ENCODE peak calls at places on chromosomes 16 and 17, in nine cellular contexts. Z, T, W, N, S, F, G, A and C are unnamed samples.

GRCh38 chr17:2405247-2405926 is 4.5 kb upstream of the MNT start:
- DNase-seq in F (no peak), Z (peak), A (no peak), G (peak), W (no peak), T (peak), N (peak), S (peak), C (no peak)

GRCh38 chr16:1688807-1689560 is 10.9 kb downstream of the JPT2 start:
- DNase-seq in W (no peak), N (peak), Z (no peak), A (no peak), S (peak), F (no peak), G (no peak), T (peak), C (no peak)

GRCh38 chr17:44095647-44096496 is 25.3 kb downstream of the G6PC3 start:
- DNase-seq in Z (peak), F (peak), G (peak), A (peak), T (peak), S (peak), W (no peak), N (peak), C (no peak)

GRCh38 chr16:50908468-50908867 is 166.6 kb downstream of the CYLD start:
- DNase-seq in S (no peak), N (no peak), F (no peak), T (no peak), Z (no peak), G (no peak), W (no peak), A (no peak), C (no peak)

GRCh38 chr17:73733527-73733926 is 89.3 kb upstream of the SDK2 start:
- DNase-seq in N (no peak), A (no peak), T (no peak), F (no peak), W (no peak), S (no peak), Z (no peak), G (no peak), C (no peak)

GRCh38 chr16:25210758-25211157 is 6.0 kb upstream of the AQP8 start:
- DNase-seq in F (no peak), W (no peak), S (peak), Z (peak), A (no peak), G (peak), N (peak), T (peak), C (no peak)

GRCh38 chr16:51556694-51557327 is 405.7 kb upstream of the SALL1 start:
- DNase-seq in S (peak), T (peak), F (no peak), N (peak), G (peak), Z (peak), A (peak), W (no peak), C (no peak)

GRCh38 chr17:46976626-46977270 is 2.3 kb downstream of the RPRML start:
- DNase-seq in F (no peak), N (no peak), S (no peak), W (no peak), A (no peak), T (no peak), Z (no peak), G (no peak), C (no peak)

GRCh38 chr17:8300629-8301242 is 5.5 kb upstream of the SLC25A35 start:
- DNase-seq in Z (peak), W (peak), F (peak), S (peak), G (peak), N (peak), A (peak), T (peak), C (no peak)

GRCh38 chr16:57150682-57151330 is 35.0 kb downstream of the PSME3IP1 start:
- DNase-seq in F (no peak), N (no peak), A (no peak), S (no peak), W (no peak), T (no peak), Z (peak), G (no peak), C (no peak)

GRCh38 chr16:23500212-23500865 is 10.0 kb downstream of the GGA2 start:
- DNase-seq in W (no peak), G (no peak), N (no peak), F (no peak), Z (no peak), A (no peak), S (no peak), T (no peak), C (no peak)

GRCh38 chr17:68288804-68289203 is 2.1 kb downstream of the SLC16A6 start:
- DNase-seq in T (no peak), Z (no peak), S (no peak), F (peak), A (no peak), N (no peak), G (no peak), W (peak), C (peak)

GRCh38 chr17:70905796-70906195 is 736.5 kb downstream of the KCNJ2 start:
- DNase-seq in Z (peak), S (peak), F (no peak), G (peak), N (peak), A (peak), T (peak), W (no peak), C (no peak)

GRCh38 chr16:83813818-83814653 is 6.3 kb downstream of the HSBP1 start:
- DNase-seq in F (peak), T (peak), W (peak), A (peak), S (peak), N (peak), G (peak), Z (peak), C (no peak)

GRCh38 chr16:12255473-12255872 is 278.9 kb downstream of the SNX29 start:
- DNase-seq in W (peak), G (no peak), A (no peak), T (no peak), N (peak), S (no peak), F (no peak), Z (peak), C (no peak)

GRCh38 chr17:19003966-19004600 is 481 bp downstream of the FAM83G start:
- DNase-seq in F (peak), G (no peak), W (no peak), A (no peak), N (peak), T (peak), S (peak), Z (peak), C (no peak)

DNA sequence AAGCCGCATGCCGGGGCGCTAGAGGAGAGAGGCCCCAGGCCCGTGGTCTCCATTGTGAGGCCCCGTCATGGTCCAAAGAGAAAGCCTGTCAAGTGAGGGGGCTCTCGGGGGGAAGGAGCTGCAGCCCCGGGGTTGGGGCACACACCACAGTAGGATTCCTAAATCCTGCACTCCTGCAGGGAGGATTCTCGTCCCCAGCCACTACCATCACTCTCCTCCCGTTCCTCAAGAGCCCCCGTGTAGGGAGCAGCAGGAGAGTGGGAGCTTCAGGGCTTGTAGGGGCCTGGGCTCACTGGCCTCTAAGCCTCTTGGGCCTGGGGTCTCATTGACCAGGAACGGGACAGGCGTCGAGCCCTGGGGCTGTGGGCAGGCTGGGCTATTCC is 811 bp downstream of the C16orf86 start:
- DNase-seq in F (no peak), T (no peak), N (no peak), Z (no peak), A (no peak), W (no peak), S (no peak), G (no peak), C (no peak)
- H3K4me3 ChIP-seq in F (peak), T (peak), N (peak), Z (no peak), A (peak), W (peak), S (no peak), G (peak), C (peak)

GRCh38 chr17:17582372-17582771 is 9.1 kb downstream of the PEMT start:
- DNase-seq in G (no peak), S (no peak), N (no peak), Z (no peak), W (no peak), F (no peak), A (no peak), T (no peak), C (no peak)
- TF ChIP-seq CTCF in G (no peak), S (no peak), N (no peak), Z (no peak), W (no peak), F (no peak), A (no peak), T (no peak), C (no peak)

GRCh38 chr16:46845952-46846351 is 15.0 kb upstream of the C16orf87 start:
- DNase-seq in N (no peak), S (no peak), W (no peak), Z (no peak), A (no peak), F (no peak), G (no peak), T (no peak), C (no peak)

GRCh38 chr16:46844771-46845170 is 13.8 kb upstream of the C16orf87 start:
- DNase-seq in N (peak), S (no peak), A (no peak), Z (peak), G (no peak), F (no peak), W (no peak), T (no peak), C (no peak)

GRCh38 chr16:46842192-46842895 is 11.4 kb upstream of the C16orf87 start:
- DNase-seq in F (no peak), T (no peak), A (no peak), N (no peak), S (no peak), W (no peak), Z (no peak), G (no peak), C (no peak)

GRCh38 chr16:46839986-46840443 is 9.0 kb upstream of the C16orf87 start:
- DNase-seq in W (no peak), S (no peak), T (no peak), G (no peak), Z (no peak), F (no peak), N (no peak), A (no peak), C (no peak)

GRCh38 chr16:46843898-46844642 is 13.1 kb upstream of the C16orf87 start:
- DNase-seq in F (no peak), S (no peak), Z (no peak), W (no peak), A (no peak), T (no peak), G (no peak), N (no peak), C (no peak)
- H3K4me3 ChIP-seq in F (no peak), S (no peak), Z (no peak), W (no peak), A (no peak), T (no peak), G (no peak), N (no peak), C (no peak)

GRCh38 chr17:34979650-34980352 is 511 bp upstream of the LIG3 start:
- DNase-seq in T (peak), A (no peak), G (no peak), F (no peak), S (no peak), W (peak), Z (peak), N (peak), C (no peak)

GRCh38 chr17:34979153-34979552 is 1.2 kb upstream of the LIG3 start:
- DNase-seq in F (no peak), W (no peak), Z (no peak), S (no peak), T (no peak), A (no peak), N (no peak), G (no peak), C (no peak)

GRCh38 chr17:34981538-34982241 is 1.4 kb downstream of the LIG3 start:
- DNase-seq in S (peak), T (peak), W (no peak), N (peak), A (no peak), G (no peak), F (no peak), Z (peak), C (no peak)

GRCh38 chr17:34980353-34980680 is at the start of gene LIG3:
- DNase-seq in N (peak), F (peak), A (peak), Z (peak), T (peak), W (peak), S (peak), G (peak), C (peak)

DNA sequence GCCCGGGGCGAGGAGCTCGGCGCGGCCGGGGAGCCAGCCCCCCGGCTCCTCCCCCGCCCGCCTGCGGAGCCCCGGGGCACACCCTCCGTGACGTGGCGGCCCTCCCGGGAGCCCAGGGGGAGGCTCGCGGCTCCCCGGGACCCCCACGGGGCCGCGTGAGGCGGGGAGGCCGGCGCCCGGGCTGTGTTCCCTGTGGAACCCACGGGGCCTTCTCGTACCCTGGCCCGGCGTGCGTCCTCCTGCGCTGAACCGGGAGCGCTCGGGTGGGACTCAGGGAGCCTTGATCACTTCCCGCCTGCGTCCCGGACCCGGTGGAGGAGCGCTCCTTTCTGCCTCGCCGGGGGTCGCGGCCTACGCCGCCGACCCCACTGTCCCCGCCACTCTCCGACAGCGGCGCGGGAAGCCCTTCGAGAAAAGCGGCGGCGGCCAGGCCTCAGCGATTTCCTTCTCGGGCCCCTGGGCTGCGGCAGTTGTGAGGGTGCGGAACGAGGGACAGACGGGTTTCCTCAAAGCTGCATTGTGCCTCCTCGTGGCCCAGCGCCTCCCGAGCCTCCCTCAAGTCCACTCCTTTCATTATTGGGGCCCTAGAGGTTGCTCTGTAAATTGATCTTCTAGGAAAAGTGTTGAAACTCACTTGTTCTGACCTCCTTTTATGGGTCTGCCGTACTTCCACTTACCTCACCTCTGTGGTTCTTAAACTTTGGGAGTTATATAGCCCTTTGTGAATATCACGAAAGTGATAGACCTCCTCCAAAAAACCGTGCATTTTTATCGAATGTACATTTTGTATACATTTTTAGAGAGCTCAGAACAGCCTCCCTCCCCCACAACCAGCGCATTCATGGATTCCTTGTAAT is 597 bp downstream of the LIG3 start:
- DNase-seq in F (peak), T (peak), W (peak), A (peak), S (peak), N (peak), Z (peak), G (peak), C (peak)
- TF ChIP-seq CTCF in F (peak), T (peak), W (peak), A (peak), S (peak), N (peak), Z (peak), G (peak), C (peak)

GRCh38 chr17:28506763-28507487 is 777 bp downstream of the FOXN1 start:
- DNase-seq in W (no peak), Z (no peak), A (no peak), T (no peak), G (no peak), S (no peak), F (peak), N (no peak), C (no peak)

GRCh38 chr17:28508325-28508724 is 2.2 kb downstream of the FOXN1 start:
- DNase-seq in Z (no peak), W (no peak), S (no peak), G (no peak), A (no peak), F (no peak), T (no peak), N (no peak), C (no peak)

GRCh38 chr17:28509784-28510183 is 3.6 kb downstream of the FOXN1 start:
- DNase-seq in F (no peak), G (no peak), S (peak), N (peak), W (no peak), A (peak), T (no peak), Z (no peak), C (no peak)

GRCh38 chr17:28505986-28506665 is at the start of gene FOXN1:
- DNase-seq in S (peak), G (no peak), Z (no peak), N (no peak), T (no peak), A (no peak), W (no peak), F (no peak), C (no peak)

DNA sequence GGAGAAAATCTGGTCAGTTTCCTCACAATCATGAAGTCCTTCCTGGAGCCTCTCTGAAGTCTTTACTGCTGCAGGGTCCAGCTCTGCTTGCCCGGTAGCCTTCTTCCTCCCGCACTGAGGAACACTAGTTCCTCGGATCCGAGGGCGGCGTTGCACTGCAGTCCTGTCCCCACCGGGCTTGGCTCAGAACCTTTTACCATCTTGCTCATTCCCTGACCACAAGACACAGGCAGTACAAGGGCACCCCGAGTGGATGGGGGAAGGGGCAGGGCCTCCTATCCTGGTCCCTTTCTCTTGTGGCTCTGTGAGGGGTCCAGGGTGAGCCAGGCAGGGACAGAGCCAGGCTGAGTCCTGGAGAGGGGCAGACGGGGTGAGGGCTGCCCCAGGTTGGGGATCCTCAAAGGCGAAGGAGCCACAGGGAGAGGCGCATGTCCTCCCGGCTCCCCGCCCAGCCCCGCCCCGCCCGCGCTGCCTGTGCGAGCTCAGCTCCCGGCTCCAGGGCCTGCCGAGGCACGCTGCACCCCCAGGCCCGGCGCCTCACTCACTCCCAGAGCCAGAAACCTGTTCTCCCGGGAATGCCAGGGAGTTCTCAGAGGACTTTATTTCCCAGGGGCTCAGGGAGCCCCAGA is 1.5 kb downstream of the FOXN1 start:
- DNase-seq in W (no peak), G (no peak), T (no peak), N (no peak), F (no peak), S (peak), A (no peak), Z (no peak), C (no peak)
- H3K4me3 ChIP-seq in W (no peak), G (no peak), T (no peak), N (no peak), F (no peak), S (peak), A (no peak), Z (no peak), C (no peak)

DNA sequence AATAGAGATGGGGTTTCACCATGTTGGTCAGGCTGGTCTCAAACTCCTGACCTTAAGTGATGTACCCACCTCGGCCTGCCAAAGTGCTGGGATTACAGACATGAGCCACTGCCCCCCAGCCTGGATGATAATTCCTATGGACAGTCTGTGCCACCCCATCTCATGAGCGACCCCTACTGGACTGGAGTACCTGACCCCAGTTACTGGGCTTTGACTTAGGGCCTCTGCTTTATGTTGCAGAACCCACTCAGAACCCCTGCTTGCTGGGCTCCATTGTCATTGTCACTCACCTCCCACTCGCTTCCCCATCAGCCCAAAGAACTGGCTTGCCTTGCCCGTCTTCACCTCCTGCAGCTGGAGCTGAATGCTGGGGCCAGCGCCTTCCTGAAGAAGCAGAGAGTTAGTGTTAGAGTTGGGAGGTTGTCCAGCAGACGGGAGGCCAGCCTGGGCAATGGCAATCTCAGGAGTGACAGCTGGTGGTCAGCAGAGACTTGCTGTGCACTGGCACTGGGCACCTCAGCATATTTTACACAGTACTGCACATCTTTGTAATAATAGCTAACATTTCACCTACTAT is 4.0 kb downstream of the TAC4 start:
- DNase-seq in T (peak), G (no peak), A (no peak), W (peak), Z (no peak), N (peak), F (peak), S (no peak), C (no peak)
- TF ChIP-seq CTCF in T (peak), G (peak), A (no peak), W (peak), Z (peak), N (peak), F (peak), S (peak), C (peak)